ENCODE peak calls at places on chromosomes 3 and 15, in eight cellular contexts. O is naive thymus-derived CD4-positive, alpha-beta T cell; N is Peyer's patch; S is cardiac muscle cell; I is heart left ventricle; H is NT2/D1; F is endothelial cell of umbilical vein; J is hepatocyte. G is an unnamed sample. For H3K4me1 and H3K36me3, the result is how much of the 10 kb centered on the place peaks cover.

GRCh38 chr15:46091860-46092450 is 457.1 kb downstream of the SQOR start:
- DNase-seq in S (peak), I (no peak), N (no peak), O (no peak), J (peak), F (peak), H (peak), G (peak)

GRCh38 chr15:39969871-39970270 is 36.0 kb downstream of the EIF2AK4 start:
- DNase-seq in I (no peak), O (no peak), N (no peak), S (no peak), F (peak), H (no peak), J (no peak), G (peak)

GRCh38 chr3:146640361-146640760 is 35.2 kb upstream of the PLSCR5 start:
- DNase-seq in F (no peak), I (no peak), N (no peak), S (no peak), O (no peak), H (no peak), J (no peak), G (no peak)

GRCh38 chr3:49703443-49703927 is 14.1 kb downstream of the RNF123 start:
- DNase-seq in J (peak), I (no peak), S (peak), N (peak), O (peak), F (peak), H (no peak), G (peak)

GRCh38 chr3:128592891-128593290 is 57.7 kb downstream of the RPN1 start:
- DNase-seq in S (no peak), I (no peak), J (no peak), F (no peak), N (no peak), O (no peak), H (no peak), G (peak)

GRCh38 chr3:112979244-112979832 is 4.4 kb upstream of the CD200R1 start:
- DNase-seq in O (peak), F (peak), I (no peak), S (peak), N (no peak), J (peak), H (no peak), G (no peak)

GRCh38 chr15:40984963-40985362 is 31.7 kb downstream of the CHAC1 start:
- DNase-seq in S (no peak), I (no peak), F (no peak), N (no peak), O (no peak), H (no peak), J (no peak), G (no peak)

GRCh38 chr3:127674793-127675189 is 2.0 kb downstream of the ABTB1 start:
- DNase-seq in N (peak), H (no peak), S (no peak), J (no peak), F (no peak), O (no peak), I (peak), G (no peak)

GRCh38 chr3:161549251-161549650 is 52.6 kb downstream of the OTOL1 start:
- DNase-seq in N (no peak), J (no peak), H (no peak), F (no peak), O (no peak), I (no peak), S (no peak), G (no peak)

GRCh38 chr3:48429416-48430358 is at the start of gene PLXNB1:
- DNase-seq in N (peak), O (peak), F (peak), H (peak), J (peak), S (peak), I (peak), G (peak)

GRCh38 chr3:56788506-56788905 is 13.2 kb downstream of the ARHGEF3 start:
- DNase-seq in O (no peak), N (no peak), F (no peak), H (no peak), S (no peak), J (no peak), I (no peak), G (no peak)

GRCh38 chr3:150251187-150251592 is 156.9 kb upstream of the TSC22D2 start:
- DNase-seq in N (no peak), O (no peak), J (no peak), H (no peak), F (no peak), I (no peak), S (no peak), G (no peak)

GRCh38 chr3:40971191-40972168 is 227.8 kb upstream of the CTNNB1 start:
- DNase-seq in O (no peak), S (peak), N (peak), F (peak), H (no peak), J (peak), I (peak), G (no peak)

GRCh38 chr3:184176377-184177330 is 2.0 kb downstream of the AP2M1 start:
- DNase-seq in N (no peak), F (peak), H (peak), O (no peak), I (peak), S (peak), J (peak), G (peak)

GRCh38 chr3:99023590-99024192 is 122.2 kb upstream of the DCBLD2 start:
- DNase-seq in N (no peak), S (peak), O (no peak), I (no peak), H (no peak), F (peak), J (peak), G (no peak)

GRCh38 chr15:58513008-58513407 is 81.2 kb downstream of the LIPC start:
- DNase-seq in F (no peak), N (no peak), S (no peak), O (no peak), I (no peak), H (no peak), J (no peak), G (no peak)

GRCh38 chr15:41241251-41241964 is 10.3 kb downstream of the CHP1 start:
- DNase-seq in J (peak), I (no peak), S (peak), N (no peak), F (peak), H (no peak), O (no peak), G (peak)

GRCh38 chr15:93417156-93418077 is 328.4 kb upstream of the RGMA start:
- DNase-seq in O (no peak), F (no peak), N (no peak), I (peak), S (no peak), H (no peak), J (no peak), G (no peak)

GRCh38 chr3:13237776-13238490 is 164.7 kb upstream of the IQSEC1 start:
- DNase-seq in J (no peak), F (no peak), S (no peak), O (no peak), I (peak), N (no peak), H (no peak), G (no peak)

GRCh38 chr15:89714775-89715174 is 24.2 kb downstream of the WDR93 start:
- DNase-seq in I (no peak), F (no peak), O (no peak), N (no peak), H (no peak), S (no peak), J (no peak), G (no peak)

GRCh38 chr3:52130966-52131637 is 23.1 kb downstream of the POC1A start:
- DNase-seq in N (no peak), F (no peak), J (no peak), I (no peak), O (no peak), S (no peak), H (no peak), G (no peak)

GRCh38 chr3:134356411-134357040 is 17.7 kb downstream of the AMOTL2 start:
- DNase-seq in F (no peak), I (no peak), S (no peak), O (no peak), J (no peak), H (no peak), N (peak), G (no peak)

GRCh38 chr3:174101244-174101643 is 703.7 kb downstream of the NLGN1 start:
- DNase-seq in N (no peak), I (no peak), O (no peak), S (no peak), J (no peak), F (no peak), H (no peak), G (no peak)

GRCh38 chr3:129657261-129658046 is 51.0 kb upstream of the PLXND1 start:
- DNase-seq in O (no peak), J (no peak), N (no peak), S (no peak), F (peak), H (no peak), I (no peak), G (no peak)

GRCh38 chr3:33775363-33775762 is 23.1 kb upstream of the PDCD6IP start:
- DNase-seq in J (no peak), N (no peak), I (no peak), S (no peak), H (no peak), F (no peak), O (no peak), G (no peak)

GRCh38 chr3:148625145-148625736 is 72.5 kb upstream of the AGTR1 start:
- DNase-seq in I (no peak), J (no peak), O (no peak), F (no peak), S (no peak), H (no peak), N (no peak), G (no peak)

GRCh38 chr15:80567721-80568157 is 127.4 kb upstream of the ABHD17C start:
- DNase-seq in J (peak), S (peak), O (peak), H (peak), F (peak), I (no peak), N (no peak), G (peak)

GRCh38 chr3:105999856-106000255 is 131.0 kb upstream of the CBLB start:
- DNase-seq in O (no peak), H (no peak), I (no peak), N (no peak), S (no peak), J (no peak), F (no peak), G (no peak)

GRCh38 chr3:177446160-177446559 is 248.9 kb upstream of the TBL1XR1 start:
- DNase-seq in O (no peak), H (no peak), J (no peak), S (no peak), F (peak), N (peak), I (no peak), G (no peak)

GRCh38 chr3:177590826-177591225 is 393.5 kb upstream of the TBL1XR1 start:
- DNase-seq in S (no peak), O (no peak), I (no peak), J (no peak), N (no peak), H (no peak), F (no peak), G (no peak)

GRCh38 chr3:149180057-149180573 is 41.5 kb downstream of the CP start:
- DNase-seq in I (peak), F (peak), N (no peak), H (no peak), J (peak), S (no peak), O (no peak), G (no peak)

GRCh38 chr3:77795013-77795412 is 755.1 kb downstream of the ROBO2 start:
- DNase-seq in H (no peak), F (no peak), I (no peak), O (no peak), N (no peak), S (no peak), J (peak), G (no peak)

GRCh38 chr3:16513141-16514020 is at the start of gene RFTN1:
- DNase-seq in N (peak), H (no peak), I (peak), F (peak), S (peak), O (peak), J (peak), G (no peak)

GRCh38 chr3:156764761-156765160 is 61.4 kb upstream of the LEKR1 start:
- DNase-seq in S (no peak), O (no peak), I (no peak), F (peak), H (no peak), N (no peak), J (no peak), G (no peak)

GRCh38 chr15:65666257-65666656 is 44.5 kb downstream of the SLC24A1 start:
- DNase-seq in I (no peak), O (no peak), F (peak), N (no peak), J (no peak), H (no peak), S (no peak), G (no peak)

GRCh38 chr3:14768182-14768790 is 50.5 kb upstream of the FGD5 start:
- DNase-seq in F (no peak), S (no peak), N (no peak), O (no peak), J (no peak), H (no peak), I (no peak), G (no peak)

GRCh38 chr3:179146911-179147570 is 1.1 kb upstream of the PIK3CA start:
- DNase-seq in N (no peak), J (peak), O (peak), S (peak), H (no peak), I (no peak), F (peak), G (peak)

GRCh38 chr15:49610166-49610918 is 10.3 kb downstream of the FAM227B start:
- DNase-seq in F (no peak), I (no peak), J (no peak), H (no peak), S (no peak), O (no peak), N (no peak), G (peak)

GRCh38 chr3:46539443-46540005 is 26.6 kb downstream of the LRRC2 start:
- DNase-seq in I (no peak), O (no peak), F (no peak), J (no peak), H (no peak), N (no peak), S (no peak), G (no peak)

GRCh38 chr3:100042577-100042981 is 71.7 kb downstream of the FILIP1L start:
- DNase-seq in J (no peak), O (no peak), H (no peak), N (no peak), F (no peak), I (no peak), S (no peak), G (no peak)

GRCh38 chr3:185729335-185729715 is 95.5 kb downstream of the IGF2BP2 start:
- DNase-seq in O (no peak), I (no peak), F (peak), H (no peak), J (no peak), S (no peak), N (no peak), G (no peak)
- H3K4me3 ChIP-seq in O (no peak), I (no peak), F (no peak), H (no peak), J (no peak), S (no peak), N (no peak), G (no peak)

GRCh38 chr3:29468150-29468549 is 187.3 kb downstream of the RBMS3 start:
- DNase-seq in I (no peak), H (no peak), S (no peak), F (no peak), J (no peak), N (no peak), O (no peak), G (no peak)
- H3K4me1 ChIP-seq in I (under half), H (under half), S (under half), F (under half), J (under half), N (under half), O (under half), G (under half)

DNA sequence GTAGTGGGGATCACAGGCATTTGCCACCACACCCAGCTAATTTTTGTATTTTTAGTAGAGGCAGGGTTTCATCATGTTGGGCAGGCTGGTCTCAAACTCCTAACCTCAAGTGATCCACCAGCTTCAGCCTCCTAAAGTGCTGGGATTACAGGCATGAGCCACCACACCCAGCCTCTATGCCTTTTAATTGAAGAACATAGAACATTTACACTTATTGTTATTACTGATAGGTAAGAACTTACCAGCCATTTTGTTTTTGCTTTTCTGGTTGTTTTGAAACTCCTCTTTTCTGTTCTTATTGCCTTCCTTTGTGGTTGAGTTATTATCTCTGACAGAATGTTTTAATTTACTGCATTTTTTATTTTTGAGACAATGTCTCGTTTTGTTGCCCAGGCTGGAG is 29.2 kb downstream of the PCNP start:
- DNase-seq in I (no peak), S (no peak), H (no peak), O (no peak), N (no peak), J (no peak), F (no peak), G (no peak)
- H3K36me3 ChIP-seq in I (under half), S (under half), H (under half), O (under half), N (under half), J (under half), F (under half), G (under half)

GRCh38 chr3:64604313-64604712 is 83.5 kb downstream of the ADAMTS9 start:
- DNase-seq in O (no peak), I (no peak), F (no peak), H (no peak), S (no peak), N (no peak), J (no peak), G (no peak)

GRCh38 chr3:64595253-64595694 is 92.5 kb downstream of the ADAMTS9 start:
- DNase-seq in N (no peak), I (peak), H (no peak), O (no peak), J (peak), S (no peak), F (peak), G (no peak)

GRCh38 chr3:64599651-64600050 is 88.1 kb downstream of the ADAMTS9 start:
- DNase-seq in I (no peak), J (no peak), N (no peak), O (no peak), H (no peak), F (no peak), S (no peak), G (no peak)

GRCh38 chr3:64601824-64602223 is 86.0 kb downstream of the ADAMTS9 start:
- DNase-seq in F (no peak), O (no peak), N (no peak), I (no peak), S (no peak), H (no peak), J (no peak), G (no peak)

GRCh38 chr3:64600246-64600645 is 87.6 kb downstream of the ADAMTS9 start:
- DNase-seq in N (no peak), S (no peak), F (no peak), I (no peak), H (no peak), J (no peak), O (no peak), G (peak)
- H3K4me3 ChIP-seq in N (no peak), S (no peak), F (no peak), I (no peak), H (no peak), J (no peak), O (no peak), G (no peak)

DNA sequence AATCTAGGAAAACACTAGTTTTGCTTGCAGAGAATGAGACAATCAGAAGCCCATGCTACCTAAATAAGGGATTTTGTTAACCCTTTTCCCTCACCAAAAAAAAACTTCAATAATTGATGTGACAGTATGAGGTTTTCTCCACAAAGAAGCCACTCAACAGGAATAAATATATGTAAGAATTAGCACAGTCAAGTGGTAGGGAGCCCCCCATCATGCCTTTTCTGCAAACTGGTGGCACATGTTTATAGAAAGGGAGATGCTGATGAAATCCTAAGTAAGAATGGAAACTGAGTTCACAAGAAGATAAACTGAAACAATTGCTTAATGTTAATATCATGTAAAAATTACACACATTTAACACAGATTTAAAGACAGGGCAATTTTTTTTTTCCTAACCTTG is 51.0 kb downstream of the PHC3 start:
- DNase-seq in F (no peak), J (no peak), S (no peak), O (no peak), N (no peak), H (no peak), I (no peak), G (no peak)
- H3K4me1 ChIP-seq in F (under half), J (under half), S (under half), O (under half), N (under half), H (under half), I (under half), G (under half)

GRCh38 chr3:27449530-27450150 is 34.5 kb downstream of the SLC4A7 start:
- DNase-seq in S (no peak), O (no peak), I (no peak), F (no peak), H (no peak), J (no peak), N (no peak), G (no peak)
- H3K36me3 ChIP-seq in S (under half), O (under half), I (under half), F (under half), H (under half), J (under half), N (under half), G (under half)

GRCh38 chr3:42025388-42026138 is 63.7 kb upstream of the ULK4 start:
- DNase-seq in I (peak), S (peak), H (peak), J (peak), N (peak), O (no peak), F (peak), G (peak)

GRCh38 chr3:42023380-42023779 is 61.5 kb upstream of the ULK4 start:
- DNase-seq in O (no peak), F (no peak), J (no peak), N (no peak), I (no peak), H (no peak), S (no peak), G (no peak)

GRCh38 chr3:42022355-42022754 is 60.5 kb upstream of the ULK4 start:
- DNase-seq in O (no peak), H (no peak), S (no peak), I (no peak), F (no peak), N (no peak), J (no peak), G (no peak)

GRCh38 chr3:42028474-42028873 is 62.7 kb upstream of the TRAK1 start:
- DNase-seq in H (no peak), I (no peak), N (no peak), F (no peak), O (no peak), J (no peak), S (no peak), G (no peak)

GRCh38 chr3:42024578-42025387 is 62.9 kb upstream of the ULK4 start:
- DNase-seq in S (no peak), F (peak), O (no peak), H (no peak), N (no peak), I (no peak), J (no peak), G (peak)
- H3K4me3 ChIP-seq in S (no peak), F (no peak), O (no peak), H (no peak), N (no peak), I (no peak), J (no peak), G (no peak)